ENCODE peak calls at places on chromosomes 13 and 19, in six cellular contexts. C, Q, S, Z, M and E are unnamed samples.

GRCh38 chr13:34878354-34878753 is 63.7 kb upstream of the NBEA start:
- DNase-seq in Z (no peak), S (no peak), Q (no peak), C (no peak), M (no peak), E (no peak)

GRCh38 chr19:33552191-33552927 is 30.8 kb upstream of the PEPD start:
- DNase-seq in Q (no peak), S (no peak), Z (no peak), M (no peak), C (no peak), E (no peak)

GRCh38 chr19:47626238-47626637 is 17.3 kb downstream of the BICRA start:
- DNase-seq in Q (no peak), C (no peak), Z (no peak), S (no peak), M (no peak), E (no peak)

GRCh38 chr19:1910169-1910568 is 5.0 kb downstream of the ADAT3 start:
- DNase-seq in Z (no peak), C (no peak), M (no peak), Q (no peak), S (no peak), E (no peak)

GRCh38 chr19:4322942-4323665 is 15.5 kb downstream of the STAP2 start:
- DNase-seq in M (no peak), Z (no peak), S (no peak), C (no peak), Q (no peak), E (no peak)

GRCh38 chr19:48230555-48231129 is 25.1 kb downstream of the CARD8 start:
- DNase-seq in Q (no peak), S (no peak), Z (no peak), M (no peak), C (no peak), E (no peak)

GRCh38 chr19:435056-435706 is 25.7 kb downstream of the SHC2 start:
- DNase-seq in M (peak), Q (no peak), C (no peak), S (no peak), Z (no peak), E (no peak)

GRCh38 chr13:36124236-36124822 is 6.9 kb downstream of the DCLK1 start:
- DNase-seq in M (no peak), S (peak), C (no peak), Z (no peak), Q (no peak), E (no peak)

GRCh38 chr19:45668342-45668871 is 386 bp downstream of the GIPR start:
- DNase-seq in C (no peak), M (no peak), Z (no peak), S (no peak), Q (no peak), E (no peak)

GRCh38 chr19:43028866-43029265 is 2.6 kb upstream of the PSG11 start:
- DNase-seq in C (no peak), Q (no peak), Z (no peak), S (no peak), M (no peak), E (no peak)

GRCh38 chr13:76791290-76791664 is 94.9 kb downstream of the KCTD12 start:
- DNase-seq in M (no peak), S (no peak), Z (no peak), C (no peak), Q (no peak), E (no peak)

GRCh38 chr13:23488442-23488841 is 54.9 kb upstream of the SACS start:
- DNase-seq in M (no peak), S (peak), Z (no peak), C (no peak), Q (no peak), E (no peak)

GRCh38 chr19:44498988-44499387 is 1.3 kb downstream of the ZNF180 start:
- DNase-seq in Q (no peak), Z (no peak), S (no peak), C (no peak), M (no peak), E (no peak)

GRCh38 chr19:13103961-13104847 is 1.5 kb upstream of the LYL1 start:
- DNase-seq in Z (peak), Q (peak), C (no peak), S (peak), M (no peak), E (no peak)

GRCh38 chr13:110575322-110576069 is 14.0 kb upstream of the RAB20 start:
- DNase-seq in M (no peak), Z (peak), S (no peak), Q (peak), C (no peak), E (no peak)

GRCh38 chr19:1789282-1790020 is 22.6 kb downstream of the ATP8B3 start:
- DNase-seq in M (no peak), Q (no peak), Z (no peak), C (no peak), S (peak), E (no peak)

GRCh38 chr19:42469311-42470239 is 26.8 kb upstream of the CXCL17 start:
- DNase-seq in C (no peak), M (no peak), S (no peak), Q (no peak), Z (no peak), E (no peak)

GRCh38 chr13:77492982-77493381 is 42.5 kb upstream of the SCEL start:
- DNase-seq in M (no peak), Z (no peak), C (no peak), S (peak), Q (peak), E (peak)

GRCh38 chr13:73146705-73147104 is 87.9 kb downstream of the KLF5 start:
- DNase-seq in C (no peak), S (no peak), Q (no peak), Z (no peak), M (no peak), E (no peak)

GRCh38 chr13:74080762-74081161 is 53.4 kb downstream of the KLF12 start:
- DNase-seq in Z (no peak), M (no peak), Q (peak), S (no peak), C (no peak), E (no peak)

GRCh38 chr13:21075303-21076264 is 14.2 kb upstream of the LATS2 start:
- DNase-seq in M (no peak), Z (peak), Q (peak), C (no peak), S (no peak), E (no peak)

GRCh38 chr13:21670883-21671792 is at the start of gene FGF9:
- DNase-seq in M (peak), Q (peak), C (peak), S (peak), Z (peak), E (peak)

GRCh38 chr19:38361633-38362075 is 12.7 kb upstream of the PSMD8 start:
- DNase-seq in S (peak), M (peak), Q (peak), Z (peak), C (peak), E (peak)

GRCh38 chr19:22784051-22784450 is at the start of gene ZNF99:
- DNase-seq in S (no peak), Z (no peak), Q (no peak), M (peak), C (no peak), E (no peak)

GRCh38 chr13:84917252-84917878 is 881.9 kb downstream of the SLITRK6 start:
- DNase-seq in M (no peak), Q (no peak), C (no peak), Z (no peak), S (peak), E (peak)

GRCh38 chr19:49145485-49146407 is 9.4 kb downstream of the HRC start:
- DNase-seq in Z (peak), S (peak), C (peak), Q (peak), M (peak), E (peak)

GRCh38 chr19:46821512-46822359 is 28.9 kb downstream of the AP2S1 start:
- DNase-seq in Z (peak), S (no peak), Q (peak), C (no peak), M (no peak), E (no peak)

GRCh38 chr13:93882086-93882651 is 597.3 kb downstream of the DCT start:
- DNase-seq in Q (no peak), S (peak), Z (no peak), C (no peak), M (no peak), E (no peak)

GRCh38 chr13:60047943-60048342 is 115.8 kb downstream of the DIAPH3 start:
- DNase-seq in S (no peak), Q (no peak), Z (peak), M (no peak), C (no peak), E (no peak)

DNA sequence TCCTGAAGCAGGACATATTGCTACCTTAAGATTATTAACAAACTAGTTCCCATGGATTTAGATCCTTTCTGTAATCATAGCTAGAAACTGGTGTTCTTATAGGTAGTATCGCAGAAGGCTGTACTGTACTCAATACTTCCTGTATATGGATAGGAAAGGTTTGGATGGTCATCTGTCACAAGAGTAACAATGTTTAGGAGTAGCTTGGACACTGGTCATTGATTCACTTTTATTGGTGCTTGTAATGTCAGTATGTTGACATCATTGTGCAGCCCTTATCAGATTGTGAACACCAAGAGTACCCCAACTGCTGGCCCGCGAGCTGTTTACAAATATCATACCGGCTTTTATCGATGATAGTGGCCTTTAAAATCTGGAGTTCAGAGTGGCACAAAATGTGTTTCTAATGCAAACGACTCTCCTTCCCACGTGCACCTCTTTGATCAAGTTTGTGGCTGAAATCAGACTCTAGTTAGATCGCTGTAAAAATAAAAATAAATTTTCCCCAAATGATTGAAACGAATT is 605 bp upstream of the CDK8 start:
- DNase-seq in C (no peak), M (no peak), Z (no peak), Q (no peak), S (no peak), E (no peak)
- H3K27ac ChIP-seq in C (no peak), M (peak), Z (no peak), Q (peak), S (no peak), E (peak)

GRCh38 chr13:33110386-33110712 is 94.1 kb downstream of the KL start:
- DNase-seq in S (no peak), Z (no peak), C (no peak), Q (no peak), M (no peak), E (no peak)
- H3K27ac ChIP-seq in S (no peak), Z (no peak), C (no peak), Q (no peak), M (peak), E (no peak)

GRCh38 chr13:99495478-99496321 is 5.6 kb upstream of the TM9SF2 start:
- DNase-seq in C (no peak), Z (no peak), Q (no peak), M (no peak), S (no peak), E (no peak)

GRCh38 chr13:99496322-99497142 is 4.7 kb upstream of the TM9SF2 start:
- DNase-seq in Z (no peak), C (no peak), M (no peak), S (no peak), Q (peak), E (no peak)

GRCh38 chr13:99501135-99501951 is at the start of gene TM9SF2:
- DNase-seq in S (peak), Z (peak), Q (peak), M (peak), C (peak), E (peak)

GRCh38 chr13:99500839-99501134 is 485 bp upstream of the TM9SF2 start:
- DNase-seq in S (no peak), Q (no peak), Z (no peak), C (no peak), M (no peak), E (no peak)

GRCh38 chr13:99498304-99499161 is 2.7 kb upstream of the TM9SF2 start:
- DNase-seq in S (peak), M (peak), Z (peak), Q (peak), C (peak), E (peak)
- H3K27ac ChIP-seq in S (peak), M (peak), Z (peak), Q (peak), C (peak), E (peak)

DNA sequence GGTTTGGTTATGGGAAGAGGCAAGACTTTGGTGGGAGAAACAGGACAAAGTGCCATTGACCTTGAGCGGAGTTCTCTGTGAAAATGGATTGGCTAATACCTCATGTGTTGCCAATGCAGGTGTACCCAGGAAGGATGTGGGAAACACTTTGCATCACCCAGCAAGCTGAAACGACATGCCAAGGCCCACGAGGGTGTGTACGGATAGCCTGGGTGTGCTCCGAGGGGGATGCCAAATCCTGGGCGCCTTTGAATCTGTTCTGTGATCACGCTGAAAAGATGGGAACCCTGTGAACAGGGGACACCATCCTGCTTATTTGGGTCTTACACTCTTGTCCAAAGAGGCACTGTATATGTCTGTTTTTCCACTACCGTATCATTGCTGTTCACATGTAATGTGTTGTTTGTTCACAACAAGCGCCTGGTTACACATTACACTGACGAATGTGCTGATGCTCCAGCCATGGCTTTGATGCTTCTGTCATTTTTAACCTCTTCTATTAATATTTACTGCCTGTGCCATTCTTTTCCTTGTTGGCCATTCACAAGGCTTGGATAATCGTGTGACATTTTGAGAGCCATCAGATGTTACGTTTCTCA is 8.3 kb downstream of the GTF3A start:
- DNase-seq in S (no peak), M (no peak), Q (no peak), Z (no peak), C (no peak), E (no peak)
- H3K27ac ChIP-seq in S (no peak), M (no peak), Q (peak), Z (no peak), C (no peak), E (no peak)

DNA sequence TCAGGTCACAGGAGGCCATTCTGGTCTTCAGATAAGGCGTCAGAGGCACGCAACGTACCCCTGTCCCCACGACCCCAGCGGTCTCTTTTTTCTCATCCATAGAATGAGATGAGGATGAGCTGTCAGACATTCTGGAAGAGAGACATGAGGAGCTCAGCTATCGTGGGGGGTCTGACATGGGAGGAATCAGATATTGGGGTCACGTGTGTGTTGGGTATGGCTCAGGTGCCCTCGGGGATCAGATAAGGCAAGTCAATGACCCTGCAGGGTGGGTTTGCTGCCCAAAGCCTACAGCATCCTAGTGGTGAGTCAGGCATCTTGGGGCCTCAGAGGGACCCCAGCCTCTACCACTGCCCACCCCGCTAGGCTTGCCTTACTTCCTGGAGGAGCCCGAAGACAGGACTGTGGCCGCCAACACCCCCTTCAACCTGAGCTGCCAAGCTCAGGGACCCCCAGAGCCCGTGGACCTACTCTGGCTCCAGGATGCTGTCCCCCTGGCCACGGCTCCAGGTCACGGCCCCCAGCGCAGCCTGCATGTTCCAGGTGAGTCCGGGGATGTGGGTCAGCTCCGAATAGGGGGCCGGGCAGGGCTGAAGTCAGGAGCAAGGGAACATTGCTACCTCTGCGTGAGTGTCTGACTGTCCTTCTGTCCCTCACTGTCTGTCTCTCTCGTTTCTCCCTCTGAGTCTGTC is 2.6 kb downstream of the AXL start:
- DNase-seq in M (no peak), Z (no peak), C (no peak), Q (no peak), S (no peak), E (no peak)
- H3K27ac ChIP-seq in M (peak), Z (no peak), C (no peak), Q (no peak), S (peak), E (peak)

DNA sequence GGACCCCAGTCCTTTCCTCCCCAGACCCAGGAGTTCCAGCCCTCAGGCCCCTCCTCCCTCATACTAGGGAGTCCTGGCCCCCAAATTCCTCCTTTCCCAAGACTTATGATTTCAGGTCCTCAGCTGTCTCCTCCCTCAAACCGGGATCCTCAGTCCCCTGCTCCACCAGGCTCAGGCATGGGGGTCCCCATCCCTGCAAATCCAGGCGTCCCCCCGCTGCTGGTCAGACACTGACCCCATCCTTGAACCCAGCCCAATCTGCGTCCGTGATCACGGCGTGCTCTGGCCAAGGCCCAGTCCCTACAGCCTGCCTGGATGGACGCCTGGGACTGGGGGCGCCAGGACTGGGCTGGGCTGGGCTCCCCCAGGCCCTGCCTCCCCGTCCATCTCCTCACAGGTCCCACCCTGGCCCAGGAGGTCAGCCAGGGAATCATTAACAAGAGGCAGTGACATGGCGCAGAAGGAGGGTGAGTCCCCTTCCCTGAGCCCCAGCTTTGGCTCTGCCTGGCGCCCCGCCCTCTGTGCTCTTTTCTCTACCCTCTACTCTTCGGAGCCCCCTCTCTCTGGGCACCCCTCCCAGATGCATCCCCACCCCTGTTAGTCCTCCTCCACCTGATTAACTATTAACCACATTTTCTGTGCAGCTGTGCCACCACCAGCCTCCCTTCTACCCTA is 672 bp downstream of the HPN start:
- DNase-seq in S (no peak), Z (no peak), Q (no peak), C (no peak), M (no peak), E (no peak)
- H3K27ac ChIP-seq in S (no peak), Z (no peak), Q (no peak), C (no peak), M (peak), E (no peak)